ENCODE peak calls at places on chromosomes 2 and 18, in four cellular contexts. One of them, this sample, is unnamed.

GRCh38 chr18:76903386-76903785 is 81.0 kb downstream of the ZNF236 start:
- DNase-seq in nephron progenitor cell: no peak
- DNase-seq in mesenteric fat pad: no peak
- DNase-seq in ovary: no peak
- DNase-seq in this sample: no peak

GRCh38 chr18:48139427-48140347 is 209.2 kb upstream of the SMAD2 start:
- DNase-seq in ovary: peak; percentile 79
- DNase-seq in nephron progenitor cell: no peak
- DNase-seq in mesenteric fat pad: no peak
- DNase-seq in this sample: no peak

GRCh38 chr2:69381337-69381737 is 5.7 kb downstream of the GFPT1 start:
- DNase-seq in mesenteric fat pad: no peak
- DNase-seq in nephron progenitor cell: no peak
- DNase-seq in ovary: no peak
- DNase-seq in this sample: no peak

GRCh38 chr18:55419939-55420664 is 167.9 kb downstream of the TCF4 start:
- DNase-seq in mesenteric fat pad: no peak
- DNase-seq in ovary: no peak
- DNase-seq in nephron progenitor cell: no peak
- DNase-seq in this sample: no peak

GRCh38 chr2:85057236-85057635 is 76.0 kb upstream of the TCF7L1 start:
- DNase-seq in ovary: no peak
- DNase-seq in mesenteric fat pad: no peak
- DNase-seq in nephron progenitor cell: no peak
- DNase-seq in this sample: no peak

GRCh38 chr2:168480825-168481585 is 24.9 kb downstream of the CERS6 start:
- DNase-seq in mesenteric fat pad: no peak
- DNase-seq in nephron progenitor cell: no peak
- DNase-seq in ovary: no peak
- DNase-seq in this sample: no peak

GRCh38 chr18:33579147-33579867 is 1.3 kb downstream of the ASXL3 start:
- DNase-seq in nephron progenitor cell: peak; percentile 6
- DNase-seq in ovary: no peak
- DNase-seq in mesenteric fat pad: no peak
- DNase-seq in this sample: no peak

GRCh38 chr18:3261393-3262233 is at the start of gene MYL12B:
- DNase-seq in mesenteric fat pad: peak; percentile 97
- DNase-seq in nephron progenitor cell: peak; percentile 85
- DNase-seq in ovary: peak; percentile 76
- DNase-seq in this sample: no peak

GRCh38 chr2:125711081-125711480 is 944.9 kb upstream of the GYPC start:
- DNase-seq in mesenteric fat pad: no peak
- DNase-seq in ovary: no peak
- DNase-seq in nephron progenitor cell: no peak
- DNase-seq in this sample: no peak

GRCh38 chr2:217953011-217953481 is 49.7 kb downstream of the TNS1 start:
- DNase-seq in ovary: peak; percentile 62
- DNase-seq in nephron progenitor cell: no peak
- DNase-seq in mesenteric fat pad: peak; percentile 88
- DNase-seq in this sample: no peak

GRCh38 chr2:135255208-135255607 is 203.1 kb downstream of the RAB3GAP1 start:
- DNase-seq in mesenteric fat pad: no peak
- DNase-seq in ovary: no peak
- DNase-seq in nephron progenitor cell: no peak
- DNase-seq in this sample: no peak

GRCh38 chr18:58101291-58101706 is 57.3 kb downstream of the NEDD4L start:
- DNase-seq in mesenteric fat pad: no peak
- DNase-seq in ovary: no peak
- DNase-seq in nephron progenitor cell: no peak
- DNase-seq in this sample: no peak

GRCh38 chr2:84886791-84887190 is 5.9 kb upstream of the TRABD2A start:
- DNase-seq in mesenteric fat pad: no peak
- DNase-seq in ovary: no peak
- DNase-seq in nephron progenitor cell: no peak
- DNase-seq in this sample: no peak

GRCh38 chr2:8533923-8534322 is 147.9 kb upstream of the ID2 start:
- DNase-seq in ovary: no peak
- DNase-seq in mesenteric fat pad: no peak
- DNase-seq in nephron progenitor cell: no peak
- DNase-seq in this sample: no peak

GRCh38 chr2:57941826-57942225 is 104.8 kb upstream of the VRK2 start:
- DNase-seq in mesenteric fat pad: no peak
- DNase-seq in ovary: no peak
- DNase-seq in nephron progenitor cell: no peak
- DNase-seq in this sample: no peak

GRCh38 chr2:171411791-171412483 is 21.9 kb downstream of the METTL8 start:
- DNase-seq in mesenteric fat pad: no peak
- DNase-seq in nephron progenitor cell: no peak
- DNase-seq in ovary: no peak
- DNase-seq in this sample: no peak

GRCh38 chr2:110677080-110677479 is 783 bp downstream of the BUB1 start:
- DNase-seq in nephron progenitor cell: no peak
- DNase-seq in ovary: no peak
- DNase-seq in mesenteric fat pad: no peak
- DNase-seq in this sample: no peak

GRCh38 chr18:32042337-32042736 is 23.7 kb downstream of the RNF125 start:
- DNase-seq in ovary: no peak
- DNase-seq in nephron progenitor cell: no peak
- DNase-seq in mesenteric fat pad: no peak
- DNase-seq in this sample: no peak

GRCh38 chr18:58727776-58728500 is 56.7 kb downstream of the MALT1 start:
- DNase-seq in nephron progenitor cell: no peak
- DNase-seq in ovary: no peak
- DNase-seq in mesenteric fat pad: no peak
- DNase-seq in this sample: peak; percentile 3

GRCh38 chr2:180006236-180006635 is 861 bp downstream of the CWC22 start:
- DNase-seq in ovary: no peak
- DNase-seq in mesenteric fat pad: no peak
- DNase-seq in nephron progenitor cell: no peak
- DNase-seq in this sample: no peak

GRCh38 chr18:75865639-75866038 is 438.1 kb upstream of the SMIM21 start:
- DNase-seq in mesenteric fat pad: no peak
- DNase-seq in ovary: no peak
- DNase-seq in nephron progenitor cell: no peak
- DNase-seq in this sample: no peak

GRCh38 chr2:46814160-46814559 is 101.4 kb downstream of the MCFD2 start:
- DNase-seq in ovary: peak; percentile 83
- DNase-seq in nephron progenitor cell: no peak
- DNase-seq in mesenteric fat pad: peak; percentile 90
- DNase-seq in this sample: no peak

GRCh38 chr18:48459471-48459870 is 50.3 kb upstream of the ZBTB7C start:
- DNase-seq in nephron progenitor cell: no peak
- DNase-seq in ovary: no peak
- DNase-seq in mesenteric fat pad: no peak
- DNase-seq in this sample: no peak

GRCh38 chr2:41965886-41966285 is 81.9 kb upstream of the PKDCC start:
- DNase-seq in mesenteric fat pad: no peak
- DNase-seq in ovary: no peak
- DNase-seq in nephron progenitor cell: no peak
- DNase-seq in this sample: no peak

GRCh38 chr2:151770995-151771394 is 36.7 kb upstream of the NEB start:
- DNase-seq in nephron progenitor cell: no peak
- DNase-seq in ovary: no peak
- DNase-seq in mesenteric fat pad: no peak
- DNase-seq in this sample: no peak

GRCh38 chr2:241841181-241842066 is 17.3 kb downstream of the PDCD1 start:
- DNase-seq in mesenteric fat pad: peak; percentile 62
- DNase-seq in nephron progenitor cell: no peak
- DNase-seq in ovary: no peak
- DNase-seq in this sample: no peak

GRCh38 chr2:69549421-69549820 is 94.1 kb downstream of the AAK1 start:
- DNase-seq in mesenteric fat pad: no peak
- DNase-seq in nephron progenitor cell: no peak
- DNase-seq in ovary: no peak
- DNase-seq in this sample: no peak

GRCh38 chr2:176160251-176161040 is 3.3 kb downstream of the HOXD3 start:
- DNase-seq in ovary: peak; percentile 62
- DNase-seq in nephron progenitor cell: peak; percentile 61
- DNase-seq in mesenteric fat pad: peak; percentile 77
- DNase-seq in this sample: no peak

GRCh38 chr2:3298201-3298600 is 79.4 kb downstream of the EIPR1 start:
- DNase-seq in ovary: no peak
- DNase-seq in nephron progenitor cell: no peak
- DNase-seq in mesenteric fat pad: no peak
- DNase-seq in this sample: no peak

GRCh38 chr18:60047556-60047955 is 147.8 kb downstream of the PMAIP1 start:
- DNase-seq in ovary: no peak
- DNase-seq in nephron progenitor cell: no peak
- DNase-seq in mesenteric fat pad: no peak
- DNase-seq in this sample: no peak

GRCh38 chr2:8144785-8145184 is 537.1 kb upstream of the ID2 start:
- DNase-seq in nephron progenitor cell: no peak
- DNase-seq in mesenteric fat pad: no peak
- DNase-seq in ovary: no peak
- DNase-seq in this sample: no peak

GRCh38 chr2:240622631-240623235 is 2.5 kb upstream of the GPR35 start:
- DNase-seq in mesenteric fat pad: peak; percentile 88
- DNase-seq in nephron progenitor cell: no peak
- DNase-seq in ovary: peak; percentile 30
- DNase-seq in this sample: peak; percentile 50

GRCh38 chr2:191936882-191937405 is 90.1 kb upstream of the CAVIN2 start:
- DNase-seq in nephron progenitor cell: no peak
- DNase-seq in ovary: no peak
- DNase-seq in mesenteric fat pad: no peak
- DNase-seq in this sample: no peak

GRCh38 chr2:178270338-178270737 is 76.0 kb downstream of the OSBPL6 start:
- DNase-seq in nephron progenitor cell: no peak
- DNase-seq in mesenteric fat pad: no peak
- DNase-seq in ovary: no peak
- DNase-seq in this sample: no peak

GRCh38 chr2:120912101-120912985 is 176.7 kb downstream of the GLI2 start:
- DNase-seq in nephron progenitor cell: no peak
- DNase-seq in ovary: peak; percentile 91
- DNase-seq in mesenteric fat pad: no peak
- DNase-seq in this sample: no peak

GRCh38 chr2:163548970-163549369 is 186.8 kb downstream of the FIGN start:
- DNase-seq in ovary: no peak
- DNase-seq in nephron progenitor cell: no peak
- DNase-seq in mesenteric fat pad: no peak
- DNase-seq in this sample: no peak

GRCh38 chr2:160033732-160034392 is 28.6 kb downstream of the PLA2R1 start:
- DNase-seq in mesenteric fat pad: no peak
- DNase-seq in nephron progenitor cell: no peak
- DNase-seq in ovary: no peak
- DNase-seq in this sample: peak; percentile 69

This sample was measured in smooth muscle cell of the brain vasculature.